ENCODE peak calls at places on chromosomes 4 and X, in nine cellular contexts. V, G, S, N, O, P, Z, I and U are unnamed samples.
A peak's percentile ranks its signal among the peaks of the same experiment; 100 is the strongest.

GRCh38 chrX:39470588-39471155 is 627.1 kb downstream of the BCOR start:
- DNase-seq in V (no peak), G (peak; percentile 16), S (no peak), N (no peak), O (no peak), P (no peak), Z (no peak), I (no peak), U (no peak)

GRCh38 chrX:11398785-11399184 is 105.6 kb downstream of the AMELX start:
- DNase-seq in V (no peak), G (peak; percentile 46), S (no peak), N (no peak), O (no peak), P (no peak), Z (no peak), I (no peak), U (no peak)

GRCh38 chrX:11724122-11725017 is 33.7 kb upstream of the MSL3 start:
- DNase-seq in V (peak; percentile 57), G (peak; percentile 54), S (peak; percentile 31), N (no peak), O (no peak), P (peak; percentile 8), Z (peak; percentile 10), I (peak; percentile 25), U (peak; percentile 10)

GRCh38 chr4:85496146-85496849 is 21.3 kb downstream of the ARHGAP24 start:
- DNase-seq in V (no peak), G (peak; percentile 73), S (no peak), N (no peak), O (no peak), P (no peak), Z (no peak), I (no peak), U (no peak)

GRCh38 chr4:88660446-88661294 is 37.0 kb downstream of the NAP1L5 start:
- DNase-seq in V (no peak), G (peak; percentile 80), S (no peak), N (no peak), O (no peak), P (no peak), Z (peak; percentile 64), I (no peak), U (no peak)

GRCh38 chr4:113181289-113182007 is 132.0 kb downstream of the ANK2 start:
- DNase-seq in V (no peak), G (no peak), S (no peak), N (no peak), O (no peak), P (no peak), Z (no peak), I (peak; percentile 59), U (no peak)

GRCh38 chr4:127425911-127426310 is 206.8 kb upstream of the INTU start:
- DNase-seq in V (no peak), G (no peak), S (no peak), N (no peak), O (no peak), P (no peak), Z (no peak), I (no peak), U (no peak)

GRCh38 chrX:30900227-30900626 is 11.2 kb upstream of the TAB3 start:
- DNase-seq in V (peak; percentile 21), G (no peak), S (no peak), N (no peak), O (no peak), P (no peak), Z (no peak), I (no peak), U (peak; percentile 17)

GRCh38 chrX:153647461-153648357 is 706 bp downstream of the DUSP9 start:
- DNase-seq in V (no peak), G (no peak), S (no peak), N (no peak), O (no peak), P (peak; percentile 2), Z (no peak), I (no peak), U (no peak)

GRCh38 chr4:93451954-93452353 is 376.6 kb upstream of the ATOH1 start:
- DNase-seq in V (no peak), G (no peak), S (no peak), N (no peak), O (no peak), P (no peak), Z (no peak), I (no peak), U (no peak)

GRCh38 chr4:121421594-121421993 is 40.8 kb upstream of the QRFPR start:
- DNase-seq in V (peak; percentile 8), G (peak; percentile 40), S (no peak), N (no peak), O (no peak), P (no peak), Z (no peak), I (no peak), U (no peak)

GRCh38 chr4:158835456-158836369 is 66.9 kb downstream of the FNIP2 start:
- DNase-seq in V (no peak), G (no peak), S (no peak), N (no peak), O (no peak), P (no peak), Z (no peak), I (no peak), U (no peak)

GRCh38 chr4:82381661-82382284 is 8.0 kb upstream of the HNRNPD start:
- DNase-seq in V (peak; percentile 35), G (peak; percentile 30), S (no peak), N (no peak), O (no peak), P (no peak), Z (no peak), I (no peak), U (no peak)

GRCh38 chr4:153143527-153144348 is 60.5 kb upstream of the TRIM2 start:
- DNase-seq in V (peak; percentile 70), G (peak; percentile 17), S (peak; percentile 78), N (no peak), O (no peak), P (no peak), Z (peak; percentile 93), I (peak; percentile 50), U (no peak)

GRCh38 chr4:98473046-98473445 is 185.4 kb downstream of the TSPAN5 start:
- DNase-seq in V (no peak), G (peak; percentile 61), S (no peak), N (no peak), O (no peak), P (no peak), Z (no peak), I (no peak), U (no peak)

GRCh38 chr4:76219299-76220055 is 5.9 kb upstream of the SCARB2 start:
- DNase-seq in V (peak; percentile 34), G (peak; percentile 83), S (no peak), N (no peak), O (no peak), P (no peak), Z (no peak), I (no peak), U (no peak)

GRCh38 chr4:154082760-154083530 is 294.1 kb upstream of the SFRP2 start:
- DNase-seq in V (peak; percentile 80), G (peak; percentile 40), S (no peak), N (no peak), O (no peak), P (no peak), Z (no peak), I (peak; percentile 54), U (no peak)

GRCh38 chrX:80004458-80004857 is 10.1 kb upstream of the TBX22 start:
- DNase-seq in V (no peak), G (no peak), S (no peak), N (no peak), O (no peak), P (no peak), Z (no peak), I (no peak), U (no peak)

GRCh38 chr4:39032218-39033085 is at the start of gene TMEM156:
- DNase-seq in V (peak; percentile 79), G (peak; percentile 80), S (no peak), N (peak; percentile 67), O (no peak), P (no peak), Z (no peak), I (no peak), U (peak; percentile 71)

GRCh38 chr4:94412019-94413017 is 39.4 kb upstream of the PDLIM5 start:
- DNase-seq in V (peak; percentile 46), G (peak; percentile 83), S (peak; percentile 33), N (no peak), O (no peak), P (no peak), Z (peak; percentile 86), I (peak; percentile 48), U (no peak)

GRCh38 chrX:79270401-79270800 is 96.7 kb downstream of the ITM2A start:
- DNase-seq in V (peak; percentile 22), G (no peak), S (no peak), N (peak; percentile 43), O (peak; percentile 60), P (peak; percentile 64), Z (no peak), I (peak; percentile 29), U (peak; percentile 87)

GRCh38 chrX:38768079-38768478 is 33.2 kb upstream of the MID1IP1 start:
- DNase-seq in V (peak; percentile 6), G (peak; percentile 56), S (peak; percentile 42), N (no peak), O (no peak), P (no peak), Z (no peak), I (no peak), U (no peak)